ENCODE peak calls at places on chromosomes 13 and 19, in nine cellular contexts. One of them, this sample, is unnamed.

GRCh38 chr13:30972888-30973377 is 40.5 kb downstream of the TEX26 start:
- DNase-seq in GM12864: no peak
- DNase-seq in endothelial cell of umbilical vein: no peak
- DNase-seq in GM13976: no peak
- DNase-seq in cardiac muscle cell: no peak
- DNase-seq in pancreas: no peak
- DNase-seq in esophagus muscularis mucosa: no peak
- DNase-seq in AG04449: no peak
- DNase-seq in body of pancreas: no peak
- DNase-seq in this sample: no peak

GRCh38 chr13:75363371-75363770 is 118.6 kb downstream of the TBC1D4 start:
- DNase-seq in GM12864: no peak
- DNase-seq in endothelial cell of umbilical vein: no peak
- DNase-seq in GM13976: no peak
- DNase-seq in cardiac muscle cell: no peak
- DNase-seq in pancreas: no peak
- DNase-seq in esophagus muscularis mucosa: no peak
- DNase-seq in AG04449: no peak
- DNase-seq in body of pancreas: no peak
- DNase-seq in this sample: no peak

GRCh38 chr13:68304287-68304893 is 1074.3 kb upstream of the PCDH9 start:
- DNase-seq in GM12864: no peak
- DNase-seq in endothelial cell of umbilical vein: peak
- DNase-seq in GM13976: peak
- DNase-seq in cardiac muscle cell: peak
- DNase-seq in pancreas: no peak
- DNase-seq in esophagus muscularis mucosa: no peak
- DNase-seq in AG04449: no peak
- DNase-seq in body of pancreas: no peak
- DNase-seq in this sample: no peak

GRCh38 chr13:88124142-88124541 is 453.0 kb downstream of the SLITRK5 start:
- DNase-seq in GM12864: no peak
- DNase-seq in endothelial cell of umbilical vein: no peak
- DNase-seq in GM13976: no peak
- DNase-seq in cardiac muscle cell: no peak
- DNase-seq in pancreas: no peak
- DNase-seq in esophagus muscularis mucosa: no peak
- DNase-seq in AG04449: no peak
- DNase-seq in body of pancreas: no peak
- DNase-seq in this sample: no peak

GRCh38 chr19:50702870-50703829 is 16.5 kb downstream of the SHANK1 start:
- DNase-seq in GM12864: no peak
- DNase-seq in endothelial cell of umbilical vein: peak
- DNase-seq in GM13976: peak
- DNase-seq in cardiac muscle cell: peak
- DNase-seq in pancreas: no peak
- DNase-seq in esophagus muscularis mucosa: no peak
- DNase-seq in AG04449: no peak
- DNase-seq in body of pancreas: no peak
- DNase-seq in this sample: no peak

GRCh38 chr19:33621811-33622504 is at the start of gene CHST8:
- DNase-seq in GM12864: no peak
- DNase-seq in endothelial cell of umbilical vein: peak
- DNase-seq in GM13976: no peak
- DNase-seq in cardiac muscle cell: peak
- DNase-seq in pancreas: peak
- DNase-seq in esophagus muscularis mucosa: no peak
- DNase-seq in AG04449: no peak
- DNase-seq in body of pancreas: peak
- DNase-seq in this sample: no peak

GRCh38 chr13:30792257-30793000 is 57.1 kb downstream of the ALOX5AP start:
- DNase-seq in GM12864: no peak
- DNase-seq in endothelial cell of umbilical vein: peak
- DNase-seq in GM13976: no peak
- DNase-seq in cardiac muscle cell: peak
- DNase-seq in pancreas: peak
- DNase-seq in esophagus muscularis mucosa: no peak
- DNase-seq in AG04449: peak
- DNase-seq in body of pancreas: peak
- DNase-seq in this sample: peak

GRCh38 chr13:44519642-44520041 is 56.5 kb downstream of the TSC22D1 start:
- DNase-seq in GM12864: no peak
- DNase-seq in endothelial cell of umbilical vein: no peak
- DNase-seq in GM13976: no peak
- DNase-seq in cardiac muscle cell: no peak
- DNase-seq in pancreas: no peak
- DNase-seq in esophagus muscularis mucosa: no peak
- DNase-seq in AG04449: no peak
- DNase-seq in body of pancreas: no peak
- DNase-seq in this sample: no peak

GRCh38 chr19:54551950-54552912 is 21.4 kb upstream of the LILRA2 start:
- DNase-seq in GM12864: no peak
- DNase-seq in endothelial cell of umbilical vein: no peak
- DNase-seq in GM13976: peak
- DNase-seq in cardiac muscle cell: no peak
- DNase-seq in pancreas: no peak
- DNase-seq in esophagus muscularis mucosa: peak
- DNase-seq in AG04449: no peak
- DNase-seq in body of pancreas: peak
- DNase-seq in this sample: peak

GRCh38 chr13:26710166-26710565 is 50.4 kb downstream of the GPR12 start:
- DNase-seq in GM12864: no peak
- DNase-seq in endothelial cell of umbilical vein: no peak
- DNase-seq in GM13976: no peak
- DNase-seq in cardiac muscle cell: no peak
- DNase-seq in pancreas: no peak
- DNase-seq in esophagus muscularis mucosa: peak
- DNase-seq in AG04449: no peak
- DNase-seq in body of pancreas: no peak
- DNase-seq in this sample: peak

GRCh38 chr13:85525411-85525810 is 273.8 kb downstream of the SLITRK6 start:
- DNase-seq in GM12864: no peak
- DNase-seq in endothelial cell of umbilical vein: no peak
- DNase-seq in GM13976: no peak
- DNase-seq in cardiac muscle cell: no peak
- DNase-seq in pancreas: no peak
- DNase-seq in esophagus muscularis mucosa: no peak
- DNase-seq in AG04449: no peak
- DNase-seq in body of pancreas: no peak
- DNase-seq in this sample: no peak

GRCh38 chr13:31067416-31068118 is 94.1 kb downstream of the HSPH1 start:
- DNase-seq in GM12864: no peak
- DNase-seq in endothelial cell of umbilical vein: no peak
- DNase-seq in GM13976: no peak
- DNase-seq in cardiac muscle cell: peak
- DNase-seq in pancreas: no peak
- DNase-seq in esophagus muscularis mucosa: no peak
- DNase-seq in AG04449: peak
- DNase-seq in body of pancreas: no peak
- DNase-seq in this sample: no peak

GRCh38 chr13:86714495-86714894 is 915.3 kb upstream of the SLITRK6 start:
- DNase-seq in GM12864: no peak
- DNase-seq in endothelial cell of umbilical vein: no peak
- DNase-seq in GM13976: no peak
- DNase-seq in cardiac muscle cell: no peak
- DNase-seq in pancreas: no peak
- DNase-seq in esophagus muscularis mucosa: no peak
- DNase-seq in AG04449: no peak
- DNase-seq in body of pancreas: no peak
- DNase-seq in this sample: no peak

GRCh38 chr13:26784704-26785639 is 24.4 kb upstream of the GPR12 start:
- DNase-seq in GM12864: no peak
- DNase-seq in endothelial cell of umbilical vein: no peak
- DNase-seq in GM13976: no peak
- DNase-seq in cardiac muscle cell: no peak
- DNase-seq in pancreas: no peak
- DNase-seq in esophagus muscularis mucosa: no peak
- DNase-seq in AG04449: no peak
- DNase-seq in body of pancreas: no peak
- DNase-seq in this sample: no peak

GRCh38 chr13:109146912-109147624 is 517.7 kb downstream of the MYO16 start:
- DNase-seq in GM12864: no peak
- DNase-seq in endothelial cell of umbilical vein: peak
- DNase-seq in GM13976: no peak
- DNase-seq in cardiac muscle cell: peak
- DNase-seq in pancreas: no peak
- DNase-seq in esophagus muscularis mucosa: no peak
- DNase-seq in AG04449: no peak
- DNase-seq in body of pancreas: no peak
- DNase-seq in this sample: no peak

GRCh38 chr19:48283908-48284307 is 14.0 kb downstream of the ZNF114 start:
- DNase-seq in GM12864: no peak
- DNase-seq in endothelial cell of umbilical vein: no peak
- DNase-seq in GM13976: no peak
- DNase-seq in cardiac muscle cell: peak
- DNase-seq in pancreas: no peak
- DNase-seq in esophagus muscularis mucosa: no peak
- DNase-seq in AG04449: peak
- DNase-seq in body of pancreas: no peak
- DNase-seq in this sample: no peak

GRCh38 chr13:98513837-98514236 is 63.1 kb downstream of the STK24 start:
- DNase-seq in GM12864: no peak
- DNase-seq in endothelial cell of umbilical vein: no peak
- DNase-seq in GM13976: no peak
- DNase-seq in cardiac muscle cell: no peak
- DNase-seq in pancreas: no peak
- DNase-seq in esophagus muscularis mucosa: no peak
- DNase-seq in AG04449: no peak
- DNase-seq in body of pancreas: no peak
- DNase-seq in this sample: peak

GRCh38 chr13:28623782-28624706 is 34.9 kb upstream of the POMP start:
- DNase-seq in GM12864: no peak
- DNase-seq in endothelial cell of umbilical vein: no peak
- DNase-seq in GM13976: no peak
- DNase-seq in cardiac muscle cell: peak
- DNase-seq in pancreas: no peak
- DNase-seq in esophagus muscularis mucosa: no peak
- DNase-seq in AG04449: no peak
- DNase-seq in body of pancreas: no peak
- DNase-seq in this sample: no peak

GRCh38 chr13:35797946-35798345 is 321.5 kb upstream of the MAB21L1 start:
- DNase-seq in GM12864: no peak
- DNase-seq in endothelial cell of umbilical vein: no peak
- DNase-seq in GM13976: no peak
- DNase-seq in cardiac muscle cell: no peak
- DNase-seq in pancreas: no peak
- DNase-seq in esophagus muscularis mucosa: no peak
- DNase-seq in AG04449: no peak
- DNase-seq in body of pancreas: no peak
- DNase-seq in this sample: no peak

GRCh38 chr19:16544468-16545231 is 2.4 kb upstream of the CHERP start:
- DNase-seq in GM12864: no peak
- DNase-seq in endothelial cell of umbilical vein: no peak
- DNase-seq in GM13976: no peak
- DNase-seq in cardiac muscle cell: no peak
- DNase-seq in pancreas: no peak
- DNase-seq in esophagus muscularis mucosa: no peak
- DNase-seq in AG04449: no peak
- DNase-seq in body of pancreas: no peak
- DNase-seq in this sample: no peak

GRCh38 chr19:27746691-27747380 is 1466.1 kb downstream of the UQCRFS1 start:
- DNase-seq in GM12864: no peak
- DNase-seq in endothelial cell of umbilical vein: no peak
- DNase-seq in GM13976: peak
- DNase-seq in cardiac muscle cell: peak
- DNase-seq in pancreas: no peak
- DNase-seq in esophagus muscularis mucosa: peak
- DNase-seq in AG04449: no peak
- DNase-seq in body of pancreas: peak
- DNase-seq in this sample: peak
- TF ChIP-seq CTCF in GM12864: no peak
- TF ChIP-seq CTCF in endothelial cell of umbilical vein: no peak
- TF ChIP-seq CTCF in GM13976: no peak
- TF ChIP-seq CTCF in cardiac muscle cell: peak
- TF ChIP-seq CTCF in pancreas: no peak
- TF ChIP-seq CTCF in esophagus muscularis mucosa: peak
- TF ChIP-seq CTCF in AG04449: no peak
- TF ChIP-seq CTCF in body of pancreas: no peak
- TF ChIP-seq CTCF in this sample: peak

GRCh38 chr19:7641288-7642276 is 4.7 kb downstream of the STXBP2 start:
- DNase-seq in GM12864: no peak
- DNase-seq in endothelial cell of umbilical vein: no peak
- DNase-seq in GM13976: no peak
- DNase-seq in cardiac muscle cell: no peak
- DNase-seq in pancreas: no peak
- DNase-seq in esophagus muscularis mucosa: no peak
- DNase-seq in AG04449: no peak
- DNase-seq in body of pancreas: no peak
- DNase-seq in this sample: no peak
- TF ChIP-seq CTCF in GM12864: no peak
- TF ChIP-seq CTCF in endothelial cell of umbilical vein: peak
- TF ChIP-seq CTCF in GM13976: no peak
- TF ChIP-seq CTCF in cardiac muscle cell: peak
- TF ChIP-seq CTCF in pancreas: no peak
- TF ChIP-seq CTCF in esophagus muscularis mucosa: no peak
- TF ChIP-seq CTCF in AG04449: no peak
- TF ChIP-seq CTCF in body of pancreas: no peak
- TF ChIP-seq CTCF in this sample: no peak

GRCh38 chr13:48746816-48747215 is 93.1 kb downstream of the CYSLTR2 start:
- DNase-seq in GM12864: no peak
- DNase-seq in endothelial cell of umbilical vein: no peak
- DNase-seq in GM13976: no peak
- DNase-seq in cardiac muscle cell: peak
- DNase-seq in pancreas: no peak
- DNase-seq in esophagus muscularis mucosa: no peak
- DNase-seq in AG04449: no peak
- DNase-seq in body of pancreas: no peak
- DNase-seq in this sample: no peak
- TF ChIP-seq CTCF in GM12864: no peak
- TF ChIP-seq CTCF in endothelial cell of umbilical vein: no peak
- TF ChIP-seq CTCF in GM13976: no peak
- TF ChIP-seq CTCF in cardiac muscle cell: no peak
- TF ChIP-seq CTCF in pancreas: no peak
- TF ChIP-seq CTCF in esophagus muscularis mucosa: no peak
- TF ChIP-seq CTCF in AG04449: no peak
- TF ChIP-seq CTCF in body of pancreas: no peak
- TF ChIP-seq CTCF in this sample: no peak

DNA sequence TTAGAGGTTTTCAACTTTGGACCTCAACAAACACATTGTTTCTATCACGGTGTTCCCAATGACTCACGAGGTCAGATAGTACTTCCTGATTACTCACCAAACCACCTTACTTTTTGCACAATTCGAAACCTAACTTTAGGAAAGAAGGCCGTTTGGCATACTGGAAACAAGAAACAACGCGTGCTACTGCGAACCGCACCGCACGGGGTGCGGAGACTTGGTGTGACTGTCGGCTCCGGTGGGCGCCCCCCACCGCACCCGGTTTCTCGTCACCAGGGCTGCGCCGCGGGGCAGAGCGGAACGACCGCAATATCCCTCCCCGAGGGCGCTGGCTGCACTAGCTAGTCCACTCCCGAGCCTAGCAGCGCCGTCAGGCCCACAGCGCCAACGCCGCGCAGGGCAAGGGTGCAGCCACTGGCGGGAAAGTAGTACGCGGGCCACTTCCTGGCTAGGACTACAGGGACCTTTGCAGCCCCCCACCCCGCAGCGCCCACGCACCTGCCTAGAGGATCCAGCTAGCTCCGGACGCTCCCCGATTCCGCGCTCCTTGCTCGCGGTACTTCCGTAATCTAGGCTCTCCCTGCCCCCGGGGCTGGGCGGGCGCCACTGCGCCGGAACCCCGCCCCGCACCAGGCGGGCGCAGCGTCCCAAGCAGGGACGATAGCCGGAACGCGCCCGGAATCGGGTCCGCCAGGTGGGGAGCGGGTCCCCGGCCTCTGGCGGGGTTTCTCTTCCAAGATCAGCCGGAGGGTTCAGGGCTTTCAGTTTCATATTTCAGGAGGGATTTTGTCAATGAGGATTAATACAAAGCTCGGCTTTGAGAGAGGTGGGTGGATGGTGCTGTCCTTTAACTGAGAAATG is at the start of gene PARP4:
- DNase-seq in GM12864: peak
- DNase-seq in endothelial cell of umbilical vein: peak
- DNase-seq in GM13976: peak
- DNase-seq in cardiac muscle cell: peak
- DNase-seq in pancreas: peak
- DNase-seq in esophagus muscularis mucosa: no peak
- DNase-seq in AG04449: peak
- DNase-seq in body of pancreas: peak
- DNase-seq in this sample: peak
- TF ChIP-seq CTCF in GM12864: no peak
- TF ChIP-seq CTCF in endothelial cell of umbilical vein: no peak
- TF ChIP-seq CTCF in GM13976: no peak
- TF ChIP-seq CTCF in cardiac muscle cell: no peak
- TF ChIP-seq CTCF in pancreas: no peak
- TF ChIP-seq CTCF in esophagus muscularis mucosa: no peak
- TF ChIP-seq CTCF in AG04449: no peak
- TF ChIP-seq CTCF in body of pancreas: no peak
- TF ChIP-seq CTCF in this sample: no peak

This sample was measured in osteocyte.